ENCODE peak calls at places on chromosome 4, in ten cellular contexts. One of them, this sample, is unnamed.

GRCh38 chr4:3122081-3122563 is 47.6 kb downstream of the HTT start:
- DNase-seq in naive thymus-derived CD8-positive, alpha-beta T cell: no peak
- DNase-seq in heart left ventricle: no peak
- DNase-seq in activated T-cell treated with anti-CD3 and anti-CD28 coated beads, Interleukin-2, amount 50 U/mL, for 24 hours: no peak
- DNase-seq in activated CD8-positive, alpha-beta memory T cell treated with anti-CD3 and anti-CD28 coated beads for 1 hour: no peak
- DNase-seq in Jurkat, Clone E6-1: peak; percentile 16
- DNase-seq in ACHN: no peak
- DNase-seq in Kasumi-1: no peak
- DNase-seq in uterus: no peak
- DNase-seq in memory B cell: no peak
- DNase-seq in this sample: no peak

GRCh38 chr4:59698041-59698440 is 1502.1 kb upstream of the ADGRL3 start:
- DNase-seq in naive thymus-derived CD8-positive, alpha-beta T cell: no peak
- DNase-seq in heart left ventricle: no peak
- DNase-seq in activated T-cell treated with anti-CD3 and anti-CD28 coated beads, Interleukin-2, amount 50 U/mL, for 24 hours: no peak
- DNase-seq in activated CD8-positive, alpha-beta memory T cell treated with anti-CD3 and anti-CD28 coated beads for 1 hour: no peak
- DNase-seq in Jurkat, Clone E6-1: no peak
- DNase-seq in ACHN: no peak
- DNase-seq in Kasumi-1: peak; percentile 59
- DNase-seq in uterus: no peak
- DNase-seq in memory B cell: no peak
- DNase-seq in this sample: no peak

GRCh38 chr4:77215107-77215506 is 58.1 kb downstream of the CCNG2 start:
- DNase-seq in naive thymus-derived CD8-positive, alpha-beta T cell: no peak
- DNase-seq in heart left ventricle: no peak
- DNase-seq in activated T-cell treated with anti-CD3 and anti-CD28 coated beads, Interleukin-2, amount 50 U/mL, for 24 hours: no peak
- DNase-seq in activated CD8-positive, alpha-beta memory T cell treated with anti-CD3 and anti-CD28 coated beads for 1 hour: no peak
- DNase-seq in Jurkat, Clone E6-1: no peak
- DNase-seq in ACHN: no peak
- DNase-seq in Kasumi-1: no peak
- DNase-seq in uterus: no peak
- DNase-seq in memory B cell: no peak
- DNase-seq in this sample: no peak

GRCh38 chr4:1777822-1778641 is 15.1 kb upstream of the FGFR3 start:
- DNase-seq in naive thymus-derived CD8-positive, alpha-beta T cell: no peak
- DNase-seq in heart left ventricle: no peak
- DNase-seq in activated T-cell treated with anti-CD3 and anti-CD28 coated beads, Interleukin-2, amount 50 U/mL, for 24 hours: no peak
- DNase-seq in activated CD8-positive, alpha-beta memory T cell treated with anti-CD3 and anti-CD28 coated beads for 1 hour: no peak
- DNase-seq in Jurkat, Clone E6-1: no peak
- DNase-seq in ACHN: no peak
- DNase-seq in Kasumi-1: no peak
- DNase-seq in uterus: no peak
- DNase-seq in memory B cell: no peak
- DNase-seq in this sample: no peak

GRCh38 chr4:171714791-171715454 is 98.3 kb upstream of the GALNTL6 start:
- DNase-seq in naive thymus-derived CD8-positive, alpha-beta T cell: no peak
- DNase-seq in heart left ventricle: no peak
- DNase-seq in activated T-cell treated with anti-CD3 and anti-CD28 coated beads, Interleukin-2, amount 50 U/mL, for 24 hours: no peak
- DNase-seq in activated CD8-positive, alpha-beta memory T cell treated with anti-CD3 and anti-CD28 coated beads for 1 hour: no peak
- DNase-seq in Jurkat, Clone E6-1: no peak
- DNase-seq in ACHN: no peak
- DNase-seq in Kasumi-1: no peak
- DNase-seq in uterus: no peak
- DNase-seq in memory B cell: no peak
- DNase-seq in this sample: no peak

GRCh38 chr4:137421796-137422195 is 110.5 kb downstream of the PCDH18 start:
- DNase-seq in naive thymus-derived CD8-positive, alpha-beta T cell: no peak
- DNase-seq in heart left ventricle: no peak
- DNase-seq in activated T-cell treated with anti-CD3 and anti-CD28 coated beads, Interleukin-2, amount 50 U/mL, for 24 hours: no peak
- DNase-seq in activated CD8-positive, alpha-beta memory T cell treated with anti-CD3 and anti-CD28 coated beads for 1 hour: no peak
- DNase-seq in Jurkat, Clone E6-1: no peak
- DNase-seq in ACHN: no peak
- DNase-seq in Kasumi-1: peak; percentile 51
- DNase-seq in uterus: no peak
- DNase-seq in memory B cell: no peak
- DNase-seq in this sample: no peak

GRCh38 chr4:89640620-89641366 is 196.2 kb downstream of the SNCA start:
- DNase-seq in naive thymus-derived CD8-positive, alpha-beta T cell: no peak
- DNase-seq in heart left ventricle: peak; percentile 47
- DNase-seq in activated T-cell treated with anti-CD3 and anti-CD28 coated beads, Interleukin-2, amount 50 U/mL, for 24 hours: no peak
- DNase-seq in activated CD8-positive, alpha-beta memory T cell treated with anti-CD3 and anti-CD28 coated beads for 1 hour: no peak
- DNase-seq in Jurkat, Clone E6-1: no peak
- DNase-seq in ACHN: peak; percentile 81
- DNase-seq in Kasumi-1: no peak
- DNase-seq in uterus: peak; percentile 19
- DNase-seq in memory B cell: no peak
- DNase-seq in this sample: no peak

GRCh38 chr4:188647820-188648380 is 508.7 kb downstream of the TRIML1 start:
- DNase-seq in naive thymus-derived CD8-positive, alpha-beta T cell: no peak
- DNase-seq in heart left ventricle: no peak
- DNase-seq in activated T-cell treated with anti-CD3 and anti-CD28 coated beads, Interleukin-2, amount 50 U/mL, for 24 hours: no peak
- DNase-seq in activated CD8-positive, alpha-beta memory T cell treated with anti-CD3 and anti-CD28 coated beads for 1 hour: no peak
- DNase-seq in Jurkat, Clone E6-1: no peak
- DNase-seq in ACHN: no peak
- DNase-seq in Kasumi-1: no peak
- DNase-seq in uterus: no peak
- DNase-seq in memory B cell: no peak
- DNase-seq in this sample: no peak

GRCh38 chr4:22019676-22020075 is 71.1 kb upstream of the KCNIP4 start:
- DNase-seq in naive thymus-derived CD8-positive, alpha-beta T cell: no peak
- DNase-seq in heart left ventricle: no peak
- DNase-seq in activated T-cell treated with anti-CD3 and anti-CD28 coated beads, Interleukin-2, amount 50 U/mL, for 24 hours: no peak
- DNase-seq in activated CD8-positive, alpha-beta memory T cell treated with anti-CD3 and anti-CD28 coated beads for 1 hour: no peak
- DNase-seq in Jurkat, Clone E6-1: no peak
- DNase-seq in ACHN: no peak
- DNase-seq in Kasumi-1: no peak
- DNase-seq in uterus: no peak
- DNase-seq in memory B cell: no peak
- DNase-seq in this sample: no peak

This sample was measured in GM19239.